ENCODE peak calls at places on chromosomes 3 and 15, in six cellular contexts. N is H54, L is HFFc6, W is kidney tubule cell, G is mammary epithelial cell, X is lower leg skin. J is an unnamed sample.

GRCh38 chr3:196537319-196537984 is 22.3 kb upstream of the SMCO1 start:
- DNase-seq in G (peak; percentile 37), N (no peak), X (no peak), L (no peak), W (no peak), J (no peak)

GRCh38 chr15:67741313-67741712 is 84.0 kb upstream of the SKOR1 start:
- DNase-seq in L (no peak), W (peak; percentile 9), X (no peak), G (no peak), N (no peak), J (no peak)

GRCh38 chr3:102095383-102095782 is 246.1 kb downstream of the NFKBIZ start:
- DNase-seq in L (no peak), X (no peak), N (no peak), W (no peak), G (no peak), J (no peak)

GRCh38 chr15:101182215-101182614 is 69.6 kb downstream of the CHSY1 start:
- DNase-seq in L (no peak), X (no peak), N (no peak), W (no peak), G (no peak), J (no peak)

GRCh38 chr15:73190189-73190601 is 137.9 kb downstream of the NEO1 start:
- DNase-seq in L (no peak), N (no peak), G (peak; percentile 1), W (no peak), X (no peak), J (no peak)

GRCh38 chr3:170220871-170221270 is 1.4 kb upstream of the PRKCI start:
- DNase-seq in N (no peak), G (no peak), W (peak; percentile 43), X (no peak), L (peak; percentile 44), J (no peak)

GRCh38 chr3:174355505-174355904 is 503.6 kb upstream of the NAALADL2 start:
- DNase-seq in G (peak; percentile 21), W (peak; percentile 46), X (no peak), L (peak; percentile 36), N (no peak), J (no peak)

GRCh38 chr15:63362873-63363272 is 18.8 kb downstream of the CA12 start:
- DNase-seq in G (no peak), X (no peak), N (no peak), L (no peak), W (no peak), J (no peak)

GRCh38 chr3:182959474-182960350 is 20.6 kb downstream of the DCUN1D1 start:
- DNase-seq in L (no peak), X (no peak), W (no peak), G (no peak), N (no peak), J (no peak)

GRCh38 chr3:127121221-127121647 is 71.7 kb upstream of the PRR23E start:
- DNase-seq in W (no peak), G (no peak), L (no peak), N (no peak), X (peak; percentile 78), J (no peak)

GRCh38 chr3:112303811-112304325 is 9.9 kb upstream of the SLC9C1 start:
- DNase-seq in L (peak; percentile 3), N (no peak), G (no peak), X (no peak), W (peak; percentile 26), J (no peak)

GRCh38 chr15:75455982-75456531 is 4.6 kb upstream of the SIN3A start:
- DNase-seq in W (peak; percentile 88), N (peak; percentile 63), L (peak; percentile 47), X (no peak), G (peak; percentile 71), J (no peak)

GRCh38 chr15:27762471-27762870 is 336.6 kb downstream of the OCA2 start:
- DNase-seq in N (no peak), G (no peak), W (no peak), X (no peak), L (no peak), J (no peak)

GRCh38 chr15:52287114-52287513 is 8.5 kb downstream of the MYO5C start:
- DNase-seq in L (no peak), G (no peak), X (no peak), N (no peak), W (no peak), J (no peak)

GRCh38 chr3:150871192-150871591 is 34.0 kb downstream of the MINDY4B start:
- DNase-seq in N (no peak), L (no peak), G (peak; percentile 87), W (peak; percentile 78), X (no peak), J (no peak)

GRCh38 chr3:172859035-172859434 is 108.5 kb downstream of the ECT2 start:
- DNase-seq in X (no peak), L (no peak), N (no peak), G (no peak), W (peak; percentile 52), J (no peak)

GRCh38 chr3:99862208-99862607 is 44.5 kb downstream of the CMSS1 start:
- DNase-seq in G (no peak), W (peak; percentile 89), X (no peak), N (no peak), L (peak; percentile 86), J (peak; percentile 78)

GRCh38 chr15:51224428-51224827 is 114.0 kb downstream of the CYP19A1 start:
- DNase-seq in L (no peak), X (no peak), G (no peak), N (no peak), W (no peak), J (no peak)

GRCh38 chr3:196996454-196997265 is 28.0 kb upstream of the PIGZ start:
- DNase-seq in X (no peak), W (no peak), G (peak; percentile 74), N (no peak), L (no peak), J (no peak)